ENCODE peak calls at places on chromosomes 4 and X, in eight cellular contexts. One of them, this sample, is unnamed.

GRCh38 chr4:15805583-15806517 is 27.7 kb downstream of the CD38 start:
- DNase-seq in NCI-H2029: peak; percentile 23
- DNase-seq in AG04449: peak; percentile 4
- DNase-seq in frontal cortex: no peak
- DNase-seq in right lobe of liver: no peak
- DNase-seq in GM13977: peak; percentile 25
- DNase-seq in breast epithelium: no peak
- DNase-seq in stimulated activated CD8-positive, alpha-beta memory T cell treated with anti-CD3 and anti-CD28 coated beads, Interleukin-15, amount 100 ng/mL, for 4 hours: peak; percentile 16
- DNase-seq in this sample: peak; percentile 51

GRCh38 chr4:53816561-53816960 is 225.3 kb upstream of the LNX1 start:
- DNase-seq in stimulated activated CD8-positive, alpha-beta memory T cell treated with anti-CD3 and anti-CD28 coated beads, Interleukin-15, amount 100 ng/mL, for 4 hours: no peak
- DNase-seq in NCI-H2029: no peak
- DNase-seq in frontal cortex: no peak
- DNase-seq in right lobe of liver: no peak
- DNase-seq in GM13977: no peak
- DNase-seq in breast epithelium: no peak
- DNase-seq in AG04449: peak; percentile 46
- DNase-seq in this sample: no peak

GRCh38 chrX:12581546-12581945 is 209.7 kb upstream of the PRPS2 start:
- DNase-seq in breast epithelium: no peak
- DNase-seq in frontal cortex: no peak
- DNase-seq in AG04449: no peak
- DNase-seq in NCI-H2029: no peak
- DNase-seq in stimulated activated CD8-positive, alpha-beta memory T cell treated with anti-CD3 and anti-CD28 coated beads, Interleukin-15, amount 100 ng/mL, for 4 hours: no peak
- DNase-seq in GM13977: no peak
- DNase-seq in right lobe of liver: no peak
- DNase-seq in this sample: no peak

GRCh38 chr4:115054836-115055235 is 58.6 kb downstream of the NDST4 start:
- DNase-seq in AG04449: no peak
- DNase-seq in frontal cortex: no peak
- DNase-seq in NCI-H2029: no peak
- DNase-seq in right lobe of liver: no peak
- DNase-seq in GM13977: no peak
- DNase-seq in breast epithelium: no peak
- DNase-seq in stimulated activated CD8-positive, alpha-beta memory T cell treated with anti-CD3 and anti-CD28 coated beads, Interleukin-15, amount 100 ng/mL, for 4 hours: no peak
- DNase-seq in this sample: no peak

GRCh38 chrX:39755152-39756032 is 342.4 kb downstream of the BCOR start:
- DNase-seq in frontal cortex: peak; percentile 48
- DNase-seq in AG04449: peak; percentile 80
- DNase-seq in stimulated activated CD8-positive, alpha-beta memory T cell treated with anti-CD3 and anti-CD28 coated beads, Interleukin-15, amount 100 ng/mL, for 4 hours: no peak
- DNase-seq in breast epithelium: peak; percentile 67
- DNase-seq in GM13977: no peak
- DNase-seq in right lobe of liver: no peak
- DNase-seq in NCI-H2029: peak; percentile 33
- DNase-seq in this sample: no peak

GRCh38 chr4:118849867-118850812 is 14.2 kb upstream of the SEC24D start:
- DNase-seq in GM13977: no peak
- DNase-seq in frontal cortex: no peak
- DNase-seq in right lobe of liver: no peak
- DNase-seq in NCI-H2029: peak; percentile 38
- DNase-seq in stimulated activated CD8-positive, alpha-beta memory T cell treated with anti-CD3 and anti-CD28 coated beads, Interleukin-15, amount 100 ng/mL, for 4 hours: no peak
- DNase-seq in breast epithelium: no peak
- DNase-seq in AG04449: no peak
- DNase-seq in this sample: no peak

GRCh38 chr4:167196386-167196785 is 37.9 kb downstream of the SPOCK3 start:
- DNase-seq in right lobe of liver: no peak
- DNase-seq in GM13977: no peak
- DNase-seq in breast epithelium: no peak
- DNase-seq in NCI-H2029: no peak
- DNase-seq in frontal cortex: no peak
- DNase-seq in AG04449: no peak
- DNase-seq in stimulated activated CD8-positive, alpha-beta memory T cell treated with anti-CD3 and anti-CD28 coated beads, Interleukin-15, amount 100 ng/mL, for 4 hours: no peak
- DNase-seq in this sample: no peak

GRCh38 chrX:627510-627964 is 3.1 kb upstream of the SHOX start:
- DNase-seq in GM13977: no peak
- DNase-seq in stimulated activated CD8-positive, alpha-beta memory T cell treated with anti-CD3 and anti-CD28 coated beads, Interleukin-15, amount 100 ng/mL, for 4 hours: no peak
- DNase-seq in breast epithelium: no peak
- DNase-seq in right lobe of liver: no peak
- DNase-seq in NCI-H2029: no peak
- DNase-seq in AG04449: no peak
- DNase-seq in frontal cortex: no peak
- DNase-seq in this sample: no peak

GRCh38 chr4:114400531-114400930 is 198.1 kb upstream of the UGT8 start:
- DNase-seq in breast epithelium: no peak
- DNase-seq in right lobe of liver: no peak
- DNase-seq in frontal cortex: no peak
- DNase-seq in NCI-H2029: no peak
- DNase-seq in AG04449: no peak
- DNase-seq in stimulated activated CD8-positive, alpha-beta memory T cell treated with anti-CD3 and anti-CD28 coated beads, Interleukin-15, amount 100 ng/mL, for 4 hours: no peak
- DNase-seq in GM13977: no peak
- DNase-seq in this sample: no peak

GRCh38 chrX:81377329-81377728 is 175.4 kb downstream of the SH3BGRL start:
- DNase-seq in right lobe of liver: no peak
- DNase-seq in breast epithelium: no peak
- DNase-seq in NCI-H2029: no peak
- DNase-seq in AG04449: no peak
- DNase-seq in stimulated activated CD8-positive, alpha-beta memory T cell treated with anti-CD3 and anti-CD28 coated beads, Interleukin-15, amount 100 ng/mL, for 4 hours: no peak
- DNase-seq in GM13977: peak; percentile 10
- DNase-seq in frontal cortex: peak; percentile 1
- DNase-seq in this sample: no peak

GRCh38 chr4:56130609-56131150 is 181.9 kb downstream of the CEP135 start:
- DNase-seq in breast epithelium: no peak
- DNase-seq in NCI-H2029: peak; percentile 52
- DNase-seq in frontal cortex: no peak
- DNase-seq in AG04449: no peak
- DNase-seq in stimulated activated CD8-positive, alpha-beta memory T cell treated with anti-CD3 and anti-CD28 coated beads, Interleukin-15, amount 100 ng/mL, for 4 hours: no peak
- DNase-seq in GM13977: no peak
- DNase-seq in right lobe of liver: no peak
- DNase-seq in this sample: no peak

GRCh38 chrX:44896566-44897186 is 23.7 kb downstream of the KDM6A start:
- DNase-seq in GM13977: no peak
- DNase-seq in frontal cortex: no peak
- DNase-seq in breast epithelium: no peak
- DNase-seq in NCI-H2029: no peak
- DNase-seq in right lobe of liver: no peak
- DNase-seq in AG04449: no peak
- DNase-seq in stimulated activated CD8-positive, alpha-beta memory T cell treated with anti-CD3 and anti-CD28 coated beads, Interleukin-15, amount 100 ng/mL, for 4 hours: no peak
- DNase-seq in this sample: no peak

GRCh38 chr4:8747896-8748575 is 123.6 kb downstream of the HMX1 start:
- DNase-seq in breast epithelium: peak; percentile 39
- DNase-seq in GM13977: no peak
- DNase-seq in NCI-H2029: no peak
- DNase-seq in stimulated activated CD8-positive, alpha-beta memory T cell treated with anti-CD3 and anti-CD28 coated beads, Interleukin-15, amount 100 ng/mL, for 4 hours: no peak
- DNase-seq in right lobe of liver: peak; percentile 36
- DNase-seq in AG04449: no peak
- DNase-seq in frontal cortex: no peak
- DNase-seq in this sample: no peak

GRCh38 chr4:84436812-84437211 is 62.3 kb downstream of the NKX6-1 start:
- DNase-seq in right lobe of liver: no peak
- DNase-seq in breast epithelium: no peak
- DNase-seq in AG04449: no peak
- DNase-seq in GM13977: no peak
- DNase-seq in frontal cortex: no peak
- DNase-seq in NCI-H2029: no peak
- DNase-seq in stimulated activated CD8-positive, alpha-beta memory T cell treated with anti-CD3 and anti-CD28 coated beads, Interleukin-15, amount 100 ng/mL, for 4 hours: no peak
- DNase-seq in this sample: no peak

GRCh38 chr4:153541426-153542096 is 75.4 kb downstream of the TMEM131L start:
- DNase-seq in NCI-H2029: no peak
- DNase-seq in frontal cortex: no peak
- DNase-seq in stimulated activated CD8-positive, alpha-beta memory T cell treated with anti-CD3 and anti-CD28 coated beads, Interleukin-15, amount 100 ng/mL, for 4 hours: no peak
- DNase-seq in breast epithelium: no peak
- DNase-seq in GM13977: no peak
- DNase-seq in right lobe of liver: no peak
- DNase-seq in AG04449: peak; percentile 82
- DNase-seq in this sample: no peak

GRCh38 chr4:110071466-110071865 is 126.9 kb downstream of the ELOVL6 start:
- DNase-seq in NCI-H2029: no peak
- DNase-seq in frontal cortex: no peak
- DNase-seq in stimulated activated CD8-positive, alpha-beta memory T cell treated with anti-CD3 and anti-CD28 coated beads, Interleukin-15, amount 100 ng/mL, for 4 hours: no peak
- DNase-seq in right lobe of liver: no peak
- DNase-seq in GM13977: no peak
- DNase-seq in breast epithelium: no peak
- DNase-seq in AG04449: no peak
- DNase-seq in this sample: no peak

GRCh38 chrX:130771230-130771629 is 131.8 kb downstream of the ENOX2 start:
- DNase-seq in right lobe of liver: no peak
- DNase-seq in frontal cortex: no peak
- DNase-seq in stimulated activated CD8-positive, alpha-beta memory T cell treated with anti-CD3 and anti-CD28 coated beads, Interleukin-15, amount 100 ng/mL, for 4 hours: no peak
- DNase-seq in breast epithelium: no peak
- DNase-seq in NCI-H2029: no peak
- DNase-seq in GM13977: no peak
- DNase-seq in AG04449: no peak
- DNase-seq in this sample: no peak

GRCh38 chrX:37509349-37509748 is 62.1 kb upstream of the LANCL3 start:
- DNase-seq in AG04449: no peak
- DNase-seq in GM13977: no peak
- DNase-seq in breast epithelium: no peak
- DNase-seq in stimulated activated CD8-positive, alpha-beta memory T cell treated with anti-CD3 and anti-CD28 coated beads, Interleukin-15, amount 100 ng/mL, for 4 hours: no peak
- DNase-seq in right lobe of liver: no peak
- DNase-seq in frontal cortex: no peak
- DNase-seq in NCI-H2029: no peak
- DNase-seq in this sample: no peak

GRCh38 chrX:22126311-22126710 is 94.2 kb downstream of the PHEX start:
- DNase-seq in GM13977: no peak
- DNase-seq in stimulated activated CD8-positive, alpha-beta memory T cell treated with anti-CD3 and anti-CD28 coated beads, Interleukin-15, amount 100 ng/mL, for 4 hours: no peak
- DNase-seq in NCI-H2029: no peak
- DNase-seq in breast epithelium: no peak
- DNase-seq in frontal cortex: no peak
- DNase-seq in AG04449: no peak
- DNase-seq in right lobe of liver: no peak
- DNase-seq in this sample: no peak

GRCh38 chrX:38896724-38897298 is 95.6 kb downstream of the MID1IP1 start:
- DNase-seq in NCI-H2029: no peak
- DNase-seq in AG04449: no peak
- DNase-seq in frontal cortex: no peak
- DNase-seq in right lobe of liver: no peak
- DNase-seq in breast epithelium: no peak
- DNase-seq in stimulated activated CD8-positive, alpha-beta memory T cell treated with anti-CD3 and anti-CD28 coated beads, Interleukin-15, amount 100 ng/mL, for 4 hours: no peak
- DNase-seq in GM13977: peak; percentile 39
- DNase-seq in this sample: no peak

GRCh38 chrX:51144828-51145442 is 187.7 kb upstream of the NUDT10 start:
- DNase-seq in frontal cortex: no peak
- DNase-seq in AG04449: no peak
- DNase-seq in NCI-H2029: no peak
- DNase-seq in stimulated activated CD8-positive, alpha-beta memory T cell treated with anti-CD3 and anti-CD28 coated beads, Interleukin-15, amount 100 ng/mL, for 4 hours: no peak
- DNase-seq in GM13977: peak; percentile 34
- DNase-seq in breast epithelium: no peak
- DNase-seq in right lobe of liver: no peak
- DNase-seq in this sample: no peak

GRCh38 chr4:55611358-55612059 is 19.5 kb upstream of the PDCL2 start:
- DNase-seq in stimulated activated CD8-positive, alpha-beta memory T cell treated with anti-CD3 and anti-CD28 coated beads, Interleukin-15, amount 100 ng/mL, for 4 hours: no peak
- DNase-seq in AG04449: no peak
- DNase-seq in NCI-H2029: no peak
- DNase-seq in breast epithelium: no peak
- DNase-seq in frontal cortex: no peak
- DNase-seq in GM13977: no peak
- DNase-seq in right lobe of liver: no peak
- DNase-seq in this sample: no peak

GRCh38 chrX:140709421-140709846 is at the start of gene LINC00632:
- DNase-seq in AG04449: no peak
- DNase-seq in frontal cortex: no peak
- DNase-seq in breast epithelium: no peak
- DNase-seq in GM13977: no peak
- DNase-seq in right lobe of liver: no peak
- DNase-seq in NCI-H2029: no peak
- DNase-seq in stimulated activated CD8-positive, alpha-beta memory T cell treated with anti-CD3 and anti-CD28 coated beads, Interleukin-15, amount 100 ng/mL, for 4 hours: no peak
- DNase-seq in this sample: no peak

GRCh38 chr4:20430555-20430954 is 178.8 kb downstream of the SLIT2 start:
- DNase-seq in right lobe of liver: no peak
- DNase-seq in AG04449: no peak
- DNase-seq in GM13977: no peak
- DNase-seq in NCI-H2029: no peak
- DNase-seq in stimulated activated CD8-positive, alpha-beta memory T cell treated with anti-CD3 and anti-CD28 coated beads, Interleukin-15, amount 100 ng/mL, for 4 hours: no peak
- DNase-seq in breast epithelium: no peak
- DNase-seq in frontal cortex: no peak
- DNase-seq in this sample: no peak

GRCh38 chr4:26765515-26765914 is 95.1 kb upstream of the STIM2 start:
- DNase-seq in GM13977: no peak
- DNase-seq in AG04449: no peak
- DNase-seq in stimulated activated CD8-positive, alpha-beta memory T cell treated with anti-CD3 and anti-CD28 coated beads, Interleukin-15, amount 100 ng/mL, for 4 hours: no peak
- DNase-seq in breast epithelium: no peak
- DNase-seq in NCI-H2029: no peak
- DNase-seq in frontal cortex: no peak
- DNase-seq in right lobe of liver: no peak
- DNase-seq in this sample: no peak

GRCh38 chrX:42248226-42248625 is 324.9 kb upstream of the CASK start:
- DNase-seq in frontal cortex: no peak
- DNase-seq in stimulated activated CD8-positive, alpha-beta memory T cell treated with anti-CD3 and anti-CD28 coated beads, Interleukin-15, amount 100 ng/mL, for 4 hours: no peak
- DNase-seq in breast epithelium: no peak
- DNase-seq in AG04449: no peak
- DNase-seq in GM13977: no peak
- DNase-seq in NCI-H2029: no peak
- DNase-seq in right lobe of liver: no peak
- DNase-seq in this sample: no peak

GRCh38 chrX:387729-388128 is 1.0 kb upstream of the PPP2R3B start:
- DNase-seq in AG04449: no peak
- DNase-seq in NCI-H2029: no peak
- DNase-seq in right lobe of liver: no peak
- DNase-seq in breast epithelium: no peak
- DNase-seq in stimulated activated CD8-positive, alpha-beta memory T cell treated with anti-CD3 and anti-CD28 coated beads, Interleukin-15, amount 100 ng/mL, for 4 hours: no peak
- DNase-seq in frontal cortex: no peak
- DNase-seq in GM13977: no peak
- DNase-seq in this sample: no peak

GRCh38 chrX:115690554-115691216 is 129.7 kb downstream of the PLS3 start:
- DNase-seq in right lobe of liver: no peak
- DNase-seq in frontal cortex: peak; percentile 27
- DNase-seq in AG04449: no peak
- DNase-seq in stimulated activated CD8-positive, alpha-beta memory T cell treated with anti-CD3 and anti-CD28 coated beads, Interleukin-15, amount 100 ng/mL, for 4 hours: no peak
- DNase-seq in NCI-H2029: peak; percentile 30
- DNase-seq in breast epithelium: no peak
- DNase-seq in GM13977: peak; percentile 66
- DNase-seq in this sample: peak; percentile 31

GRCh38 chr4:87058272-87059073 is 123.7 kb downstream of the AFF1 start:
- DNase-seq in NCI-H2029: peak; percentile 13
- DNase-seq in breast epithelium: no peak
- DNase-seq in frontal cortex: no peak
- DNase-seq in right lobe of liver: no peak
- DNase-seq in stimulated activated CD8-positive, alpha-beta memory T cell treated with anti-CD3 and anti-CD28 coated beads, Interleukin-15, amount 100 ng/mL, for 4 hours: peak; percentile 52
- DNase-seq in GM13977: peak; percentile 32
- DNase-seq in AG04449: no peak
- DNase-seq in this sample: no peak

GRCh38 chr4:122619583-122619982 is 1.3 kb downstream of the IL21 start:
- DNase-seq in frontal cortex: no peak
- DNase-seq in breast epithelium: no peak
- DNase-seq in NCI-H2029: no peak
- DNase-seq in stimulated activated CD8-positive, alpha-beta memory T cell treated with anti-CD3 and anti-CD28 coated beads, Interleukin-15, amount 100 ng/mL, for 4 hours: no peak
- DNase-seq in right lobe of liver: no peak
- DNase-seq in AG04449: no peak
- DNase-seq in GM13977: no peak
- DNase-seq in this sample: no peak

GRCh38 chr4:61501812-61502211 is 301.7 kb downstream of the ADGRL3 start:
- DNase-seq in AG04449: no peak
- DNase-seq in breast epithelium: no peak
- DNase-seq in NCI-H2029: no peak
- DNase-seq in frontal cortex: no peak
- DNase-seq in stimulated activated CD8-positive, alpha-beta memory T cell treated with anti-CD3 and anti-CD28 coated beads, Interleukin-15, amount 100 ng/mL, for 4 hours: no peak
- DNase-seq in GM13977: no peak
- DNase-seq in right lobe of liver: no peak
- DNase-seq in this sample: no peak

GRCh38 chrX:19849433-19850190 is 37.8 kb downstream of the SH3KBP1 start:
- DNase-seq in breast epithelium: no peak
- DNase-seq in NCI-H2029: no peak
- DNase-seq in right lobe of liver: no peak
- DNase-seq in frontal cortex: no peak
- DNase-seq in AG04449: no peak
- DNase-seq in stimulated activated CD8-positive, alpha-beta memory T cell treated with anti-CD3 and anti-CD28 coated beads, Interleukin-15, amount 100 ng/mL, for 4 hours: no peak
- DNase-seq in GM13977: no peak
- DNase-seq in this sample: no peak